ENCODE peak calls at places on chromosomes 1 and 21, in nine cellular contexts. One of them, this sample, is unnamed.
A peak's percentile ranks its signal among the peaks of the same experiment; 100 is the strongest.

GRCh38 chr1:50425376-50426107 is 2.3 kb upstream of the DMRTA2 start:
- DNase-seq in HL-60: no peak
- DNase-seq in left ventricle myocardium inferior: no peak
- DNase-seq in HCT116: no peak
- DNase-seq in cardiac muscle cell: peak; percentile 21
- DNase-seq in CD8-positive, alpha-beta T cell: no peak
- DNase-seq in psoas muscle: no peak
- DNase-seq in A549: peak; percentile 60
- DNase-seq in substantia nigra: no peak
- DNase-seq in this sample: no peak

GRCh38 chr1:3249846-3250501 is 181.0 kb downstream of the PRDM16 start:
- DNase-seq in HL-60: no peak
- DNase-seq in left ventricle myocardium inferior: no peak
- DNase-seq in HCT116: no peak
- DNase-seq in cardiac muscle cell: no peak
- DNase-seq in CD8-positive, alpha-beta T cell: no peak
- DNase-seq in psoas muscle: no peak
- DNase-seq in A549: no peak
- DNase-seq in substantia nigra: no peak
- DNase-seq in this sample: no peak

GRCh38 chr1:185453496-185454192 is 136.6 kb upstream of the IVNS1ABP start:
- DNase-seq in HL-60: no peak
- DNase-seq in left ventricle myocardium inferior: no peak
- DNase-seq in HCT116: no peak
- DNase-seq in cardiac muscle cell: peak; percentile 5
- DNase-seq in CD8-positive, alpha-beta T cell: no peak
- DNase-seq in psoas muscle: no peak
- DNase-seq in A549: no peak
- DNase-seq in substantia nigra: no peak
- DNase-seq in this sample: no peak

GRCh38 chr1:184823080-184823479 is 68.4 kb upstream of the EDEM3 start:
- DNase-seq in HL-60: no peak
- DNase-seq in left ventricle myocardium inferior: no peak
- DNase-seq in HCT116: no peak
- DNase-seq in cardiac muscle cell: no peak
- DNase-seq in CD8-positive, alpha-beta T cell: no peak
- DNase-seq in psoas muscle: no peak
- DNase-seq in A549: no peak
- DNase-seq in substantia nigra: no peak
- DNase-seq in this sample: no peak

GRCh38 chr1:37233606-37234005 is 199.3 kb upstream of the GRIK3 start:
- DNase-seq in HL-60: no peak
- DNase-seq in left ventricle myocardium inferior: no peak
- DNase-seq in HCT116: no peak
- DNase-seq in cardiac muscle cell: no peak
- DNase-seq in CD8-positive, alpha-beta T cell: no peak
- DNase-seq in psoas muscle: no peak
- DNase-seq in A549: no peak
- DNase-seq in substantia nigra: no peak
- DNase-seq in this sample: no peak

GRCh38 chr1:170594227-170594626 is 62.3 kb downstream of the GORAB start:
- DNase-seq in HL-60: no peak
- DNase-seq in left ventricle myocardium inferior: no peak
- DNase-seq in HCT116: no peak
- DNase-seq in cardiac muscle cell: no peak
- DNase-seq in CD8-positive, alpha-beta T cell: no peak
- DNase-seq in psoas muscle: no peak
- DNase-seq in A549: no peak
- DNase-seq in substantia nigra: no peak
- DNase-seq in this sample: no peak

GRCh38 chr1:111571987-111572386 is 47.6 kb upstream of the RAP1A start:
- DNase-seq in HL-60: no peak
- DNase-seq in left ventricle myocardium inferior: no peak
- DNase-seq in HCT116: no peak
- DNase-seq in cardiac muscle cell: peak; percentile 67
- DNase-seq in CD8-positive, alpha-beta T cell: no peak
- DNase-seq in psoas muscle: no peak
- DNase-seq in A549: no peak
- DNase-seq in substantia nigra: no peak
- DNase-seq in this sample: no peak

GRCh38 chr21:35635261-35635660 is 425.1 kb downstream of the SETD4 start:
- DNase-seq in HL-60: no peak
- DNase-seq in left ventricle myocardium inferior: no peak
- DNase-seq in HCT116: no peak
- DNase-seq in cardiac muscle cell: peak; percentile 49
- DNase-seq in CD8-positive, alpha-beta T cell: no peak
- DNase-seq in psoas muscle: no peak
- DNase-seq in A549: no peak
- DNase-seq in substantia nigra: no peak
- DNase-seq in this sample: no peak

GRCh38 chr21:38821248-38821647 is 15.5 kb downstream of the ETS2 start:
- DNase-seq in HL-60: no peak
- DNase-seq in left ventricle myocardium inferior: no peak
- DNase-seq in HCT116: no peak
- DNase-seq in cardiac muscle cell: no peak
- DNase-seq in CD8-positive, alpha-beta T cell: no peak
- DNase-seq in psoas muscle: no peak
- DNase-seq in A549: no peak
- DNase-seq in substantia nigra: no peak
- DNase-seq in this sample: no peak

GRCh38 chr21:38818336-38818723 is 12.6 kb downstream of the ETS2 start:
- DNase-seq in HL-60: no peak
- DNase-seq in left ventricle myocardium inferior: no peak
- DNase-seq in HCT116: no peak
- DNase-seq in cardiac muscle cell: no peak
- DNase-seq in CD8-positive, alpha-beta T cell: no peak
- DNase-seq in psoas muscle: no peak
- DNase-seq in A549: no peak
- DNase-seq in substantia nigra: no peak
- DNase-seq in this sample: no peak

GRCh38 chr21:38819051-38819718 is 13.5 kb downstream of the ETS2 start:
- DNase-seq in HL-60: no peak
- DNase-seq in left ventricle myocardium inferior: no peak
- DNase-seq in HCT116: no peak
- DNase-seq in cardiac muscle cell: no peak
- DNase-seq in CD8-positive, alpha-beta T cell: no peak
- DNase-seq in psoas muscle: no peak
- DNase-seq in A549: no peak
- DNase-seq in substantia nigra: no peak
- DNase-seq in this sample: no peak

GRCh38 chr21:38820471-38821239 is 14.9 kb downstream of the ETS2 start:
- DNase-seq in HL-60: no peak
- DNase-seq in left ventricle myocardium inferior: no peak
- DNase-seq in HCT116: no peak
- DNase-seq in cardiac muscle cell: no peak
- DNase-seq in CD8-positive, alpha-beta T cell: no peak
- DNase-seq in psoas muscle: peak; percentile 80
- DNase-seq in A549: no peak
- DNase-seq in substantia nigra: no peak
- DNase-seq in this sample: no peak

DNA sequence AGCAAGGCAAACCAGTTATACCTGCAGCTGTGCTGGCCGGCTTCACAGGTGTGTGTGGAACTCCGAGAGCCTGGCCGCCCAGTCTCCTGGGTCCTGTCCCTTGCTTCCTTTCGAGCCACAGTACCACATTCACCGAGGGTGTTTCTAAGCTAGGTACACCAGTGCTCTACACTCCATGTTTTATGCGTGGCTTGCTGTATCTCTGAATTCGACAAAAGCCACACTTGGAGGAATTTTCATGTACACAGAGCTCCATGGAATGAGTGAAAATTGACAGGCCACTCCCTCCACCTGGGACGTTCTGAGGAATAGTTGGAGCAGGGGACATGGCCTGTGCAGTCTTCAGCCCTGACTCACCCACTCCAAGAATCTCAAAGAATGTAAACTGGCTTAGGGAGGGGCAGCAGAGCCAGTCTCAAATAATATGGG is 14.0 kb downstream of the ETS2 start:
- DNase-seq in HL-60: no peak
- DNase-seq in left ventricle myocardium inferior: no peak
- DNase-seq in HCT116: peak; percentile 53
- DNase-seq in cardiac muscle cell: no peak
- DNase-seq in CD8-positive, alpha-beta T cell: no peak
- DNase-seq in psoas muscle: no peak
- DNase-seq in A549: no peak
- DNase-seq in substantia nigra: no peak
- DNase-seq in this sample: no peak
- H3K27ac ChIP-seq in HL-60: no peak overlapping the region
- H3K27ac ChIP-seq in left ventricle myocardium inferior: peak overlapping the region; percentile 78
- H3K27ac ChIP-seq in HCT116: peak overlapping the region; percentile 51
- H3K27ac ChIP-seq in cardiac muscle cell: no peak overlapping the region
- H3K27ac ChIP-seq in CD8-positive, alpha-beta T cell: no peak overlapping the region
- H3K27ac ChIP-seq in psoas muscle: peak overlapping the region; percentile 82
- H3K27ac ChIP-seq in A549: peak overlapping the region; percentile 43
- H3K27ac ChIP-seq in substantia nigra: no peak overlapping the region
- H3K27ac ChIP-seq in this sample: no peak overlapping the region

DNA sequence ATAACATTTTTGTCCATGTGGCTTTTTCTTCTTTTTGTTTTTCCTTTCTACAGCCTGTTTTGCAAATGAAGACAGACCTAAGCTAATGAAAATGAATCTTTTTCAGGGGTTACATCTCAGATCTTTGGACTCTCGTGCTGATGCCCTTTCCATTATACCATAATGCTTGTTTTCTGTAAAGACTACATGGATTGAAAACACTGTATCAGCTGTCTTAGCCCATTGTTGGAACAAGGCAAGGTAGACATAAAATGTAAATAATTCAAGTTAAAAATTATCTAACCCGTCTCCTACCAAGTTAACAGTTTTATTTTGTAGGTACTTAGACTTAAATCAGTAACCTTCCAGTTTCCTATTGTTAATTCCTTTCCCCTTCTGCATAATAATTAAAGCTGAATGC is 44.9 kb downstream of the RPRD2 start:
- DNase-seq in HL-60: no peak
- DNase-seq in left ventricle myocardium inferior: no peak
- DNase-seq in HCT116: no peak
- DNase-seq in cardiac muscle cell: no peak
- DNase-seq in CD8-positive, alpha-beta T cell: no peak
- DNase-seq in psoas muscle: no peak
- DNase-seq in A549: no peak
- DNase-seq in substantia nigra: no peak
- DNase-seq in this sample: no peak
- H3K27ac ChIP-seq in HL-60: peak overlapping the region; percentile 13
- H3K27ac ChIP-seq in left ventricle myocardium inferior: no peak overlapping the region
- H3K27ac ChIP-seq in HCT116: no peak overlapping the region
- H3K27ac ChIP-seq in cardiac muscle cell: no peak overlapping the region
- H3K27ac ChIP-seq in CD8-positive, alpha-beta T cell: no peak overlapping the region
- H3K27ac ChIP-seq in psoas muscle: no peak overlapping the region
- H3K27ac ChIP-seq in A549: no peak overlapping the region
- H3K27ac ChIP-seq in substantia nigra: no peak overlapping the region
- H3K27ac ChIP-seq in this sample: no peak overlapping the region

GRCh38 chr1:55507578-55507931 is 292.4 kb upstream of the USP24 start:
- DNase-seq in HL-60: no peak
- DNase-seq in left ventricle myocardium inferior: no peak
- DNase-seq in HCT116: no peak
- DNase-seq in cardiac muscle cell: no peak
- DNase-seq in CD8-positive, alpha-beta T cell: no peak
- DNase-seq in psoas muscle: no peak
- DNase-seq in A549: peak; percentile 7
- DNase-seq in substantia nigra: no peak
- DNase-seq in this sample: no peak

GRCh38 chr1:55505326-55505725 is 290.2 kb upstream of the USP24 start:
- DNase-seq in HL-60: no peak
- DNase-seq in left ventricle myocardium inferior: no peak
- DNase-seq in HCT116: no peak
- DNase-seq in cardiac muscle cell: no peak
- DNase-seq in CD8-positive, alpha-beta T cell: no peak
- DNase-seq in psoas muscle: no peak
- DNase-seq in A549: no peak
- DNase-seq in substantia nigra: no peak
- DNase-seq in this sample: no peak

GRCh38 chr1:55503663-55504305 is 288.6 kb upstream of the USP24 start:
- DNase-seq in HL-60: no peak
- DNase-seq in left ventricle myocardium inferior: no peak
- DNase-seq in HCT116: no peak
- DNase-seq in cardiac muscle cell: no peak
- DNase-seq in CD8-positive, alpha-beta T cell: no peak
- DNase-seq in psoas muscle: no peak
- DNase-seq in A549: no peak
- DNase-seq in substantia nigra: no peak
- DNase-seq in this sample: no peak

GRCh38 chr1:55506686-55507577 is 291.8 kb upstream of the USP24 start:
- DNase-seq in HL-60: no peak
- DNase-seq in left ventricle myocardium inferior: no peak
- DNase-seq in HCT116: no peak
- DNase-seq in cardiac muscle cell: no peak
- DNase-seq in CD8-positive, alpha-beta T cell: no peak
- DNase-seq in psoas muscle: no peak
- DNase-seq in A549: peak; percentile 44
- DNase-seq in substantia nigra: no peak
- DNase-seq in this sample: no peak

GRCh38 chr1:55504306-55504706 is 289.1 kb upstream of the USP24 start:
- DNase-seq in HL-60: no peak
- DNase-seq in left ventricle myocardium inferior: no peak
- DNase-seq in HCT116: no peak
- DNase-seq in cardiac muscle cell: no peak
- DNase-seq in CD8-positive, alpha-beta T cell: no peak
- DNase-seq in psoas muscle: no peak
- DNase-seq in A549: no peak
- DNase-seq in substantia nigra: no peak
- DNase-seq in this sample: no peak
- H3K27ac ChIP-seq in HL-60: no peak overlapping the region
- H3K27ac ChIP-seq in left ventricle myocardium inferior: no peak overlapping the region
- H3K27ac ChIP-seq in HCT116: no peak overlapping the region
- H3K27ac ChIP-seq in cardiac muscle cell: no peak overlapping the region
- H3K27ac ChIP-seq in CD8-positive, alpha-beta T cell: no peak overlapping the region
- H3K27ac ChIP-seq in psoas muscle: no peak overlapping the region
- H3K27ac ChIP-seq in A549: peak overlapping the region; percentile 66
- H3K27ac ChIP-seq in substantia nigra: no peak overlapping the region
- H3K27ac ChIP-seq in this sample: no peak overlapping the region

GRCh38 chr1:46173361-46173856 is 1.5 kb upstream of the TSPAN1 start:
- DNase-seq in HL-60: no peak
- DNase-seq in left ventricle myocardium inferior: no peak
- DNase-seq in HCT116: no peak
- DNase-seq in cardiac muscle cell: no peak
- DNase-seq in CD8-positive, alpha-beta T cell: no peak
- DNase-seq in psoas muscle: no peak
- DNase-seq in A549: no peak
- DNase-seq in substantia nigra: no peak
- DNase-seq in this sample: no peak

GRCh38 chr1:46175243-46175642 is 356 bp downstream of the TSPAN1 start:
- DNase-seq in HL-60: no peak
- DNase-seq in left ventricle myocardium inferior: no peak
- DNase-seq in HCT116: no peak
- DNase-seq in cardiac muscle cell: no peak
- DNase-seq in CD8-positive, alpha-beta T cell: no peak
- DNase-seq in psoas muscle: no peak
- DNase-seq in A549: no peak
- DNase-seq in substantia nigra: no peak
- DNase-seq in this sample: no peak

GRCh38 chr1:46179138-46180081 is 3.1 kb upstream of the P3R3URF start:
- DNase-seq in HL-60: peak; percentile 63
- DNase-seq in left ventricle myocardium inferior: peak; percentile 63
- DNase-seq in HCT116: peak; percentile 80
- DNase-seq in cardiac muscle cell: peak; percentile 90
- DNase-seq in CD8-positive, alpha-beta T cell: peak; percentile 79
- DNase-seq in psoas muscle: peak; percentile 79
- DNase-seq in A549: peak; percentile 88
- DNase-seq in substantia nigra: peak; percentile 81
- DNase-seq in this sample: peak; percentile 47

GRCh38 chr1:46174448-46175231 is at the start of gene TSPAN1:
- DNase-seq in HL-60: no peak
- DNase-seq in left ventricle myocardium inferior: no peak
- DNase-seq in HCT116: no peak
- DNase-seq in cardiac muscle cell: peak; percentile 18
- DNase-seq in CD8-positive, alpha-beta T cell: no peak
- DNase-seq in psoas muscle: peak; percentile 79
- DNase-seq in A549: no peak
- DNase-seq in substantia nigra: no peak
- DNase-seq in this sample: no peak

DNA sequence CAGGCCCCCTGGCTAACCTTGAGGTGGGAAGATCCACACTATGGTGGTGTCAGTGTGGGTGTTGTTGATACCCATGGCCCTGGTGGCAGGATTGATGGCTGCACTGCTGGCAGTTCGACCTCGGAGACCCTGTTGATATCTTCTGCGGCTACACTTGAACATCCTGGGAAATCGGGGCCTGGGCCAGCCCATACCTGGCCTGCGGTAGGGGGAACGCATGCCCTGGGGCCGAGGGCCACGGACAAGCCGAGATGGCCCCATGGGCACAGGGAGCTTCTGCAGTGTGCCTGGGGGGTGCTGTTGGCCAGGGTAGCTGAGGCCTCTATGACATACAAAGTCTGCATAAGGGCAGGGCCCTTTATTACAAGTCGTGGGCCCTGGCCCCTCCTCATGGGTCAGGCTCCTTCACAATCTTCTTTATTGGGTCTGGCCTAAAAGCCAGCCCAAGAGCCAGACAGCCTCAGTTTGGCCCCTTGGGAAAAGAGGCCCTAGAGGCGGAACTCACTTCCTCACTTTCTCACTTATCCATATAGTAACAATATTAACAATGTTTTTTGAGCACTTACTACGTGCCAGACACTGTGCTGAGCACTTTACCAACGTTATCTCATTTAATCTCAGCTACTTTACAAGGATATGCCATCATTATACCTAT is at the start of gene P3R3URF:
- DNase-seq in HL-60: no peak
- DNase-seq in left ventricle myocardium inferior: no peak
- DNase-seq in HCT116: no peak
- DNase-seq in cardiac muscle cell: no peak
- DNase-seq in CD8-positive, alpha-beta T cell: no peak
- DNase-seq in psoas muscle: no peak
- DNase-seq in A549: no peak
- DNase-seq in substantia nigra: no peak
- DNase-seq in this sample: no peak
- H3K27ac ChIP-seq in HL-60: no peak within 1 kb of the TSS
- H3K27ac ChIP-seq in left ventricle myocardium inferior: peak within 1 kb of the TSS; percentile 80
- H3K27ac ChIP-seq in HCT116: no peak within 1 kb of the TSS
- H3K27ac ChIP-seq in cardiac muscle cell: no peak within 1 kb of the TSS
- H3K27ac ChIP-seq in CD8-positive, alpha-beta T cell: no peak within 1 kb of the TSS
- H3K27ac ChIP-seq in psoas muscle: peak within 1 kb of the TSS; percentile 47
- H3K27ac ChIP-seq in A549: no peak within 1 kb of the TSS
- H3K27ac ChIP-seq in substantia nigra: no peak within 1 kb of the TSS
- H3K27ac ChIP-seq in this sample: no peak within 1 kb of the TSS

This sample was measured in CD8-positive, alpha-beta memory T cell.